ENCODE peak calls at places on chromosomes 6 and 20, in five cellular contexts. One of them, this sample, is unnamed.

GRCh38 chr20:45320948-45321595 is 13.0 kb upstream of the MATN4 start:
- DNase-seq in SK-MEL-5: no peak
- DNase-seq in lower lobe of right lung: no peak
- DNase-seq in activated T-cell treated with anti-CD3 and anti-CD28 coated beads, Interleukin-2, amount 50 U/mL, for 72 hours: no peak
- DNase-seq in iPS-NIHi11: no peak
- DNase-seq in this sample: no peak

GRCh38 chr6:134424795-134425163 is 106.9 kb upstream of the SGK1 start:
- DNase-seq in SK-MEL-5: no peak
- DNase-seq in iPS-NIHi11: no peak
- DNase-seq in lower lobe of right lung: no peak
- DNase-seq in activated T-cell treated with anti-CD3 and anti-CD28 coated beads, Interleukin-2, amount 50 U/mL, for 72 hours: no peak
- DNase-seq in this sample: no peak

GRCh38 chr20:63032026-63032800 is 25.4 kb upstream of the BHLHE23 start:
- DNase-seq in SK-MEL-5: no peak
- DNase-seq in lower lobe of right lung: peak; percentile 28
- DNase-seq in iPS-NIHi11: no peak
- DNase-seq in activated T-cell treated with anti-CD3 and anti-CD28 coated beads, Interleukin-2, amount 50 U/mL, for 72 hours: no peak
- DNase-seq in this sample: no peak

GRCh38 chr20:37317316-37317715 is 27.9 kb downstream of the MANBAL start:
- DNase-seq in lower lobe of right lung: no peak
- DNase-seq in SK-MEL-5: no peak
- DNase-seq in iPS-NIHi11: no peak
- DNase-seq in activated T-cell treated with anti-CD3 and anti-CD28 coated beads, Interleukin-2, amount 50 U/mL, for 72 hours: no peak
- DNase-seq in this sample: no peak

GRCh38 chr6:10434235-10434634 is 19.4 kb upstream of the TFAP2A start:
- DNase-seq in activated T-cell treated with anti-CD3 and anti-CD28 coated beads, Interleukin-2, amount 50 U/mL, for 72 hours: no peak
- DNase-seq in lower lobe of right lung: no peak
- DNase-seq in SK-MEL-5: peak; percentile 82
- DNase-seq in iPS-NIHi11: no peak
- DNase-seq in this sample: no peak

GRCh38 chr6:107460074-107460631 is 789 bp upstream of the PDSS2 start:
- DNase-seq in lower lobe of right lung: no peak
- DNase-seq in iPS-NIHi11: no peak
- DNase-seq in SK-MEL-5: peak; percentile 4
- DNase-seq in activated T-cell treated with anti-CD3 and anti-CD28 coated beads, Interleukin-2, amount 50 U/mL, for 72 hours: no peak
- DNase-seq in this sample: no peak

GRCh38 chr6:34237722-34238506 is 1.2 kb downstream of the HMGA1 start:
- DNase-seq in activated T-cell treated with anti-CD3 and anti-CD28 coated beads, Interleukin-2, amount 50 U/mL, for 72 hours: peak; percentile 83
- DNase-seq in SK-MEL-5: no peak
- DNase-seq in iPS-NIHi11: peak; percentile 59
- DNase-seq in lower lobe of right lung: peak; percentile 70
- DNase-seq in this sample: no peak

GRCh38 chr20:21513881-21514540 is at the start of gene NKX2-2:
- DNase-seq in activated T-cell treated with anti-CD3 and anti-CD28 coated beads, Interleukin-2, amount 50 U/mL, for 72 hours: no peak
- DNase-seq in iPS-NIHi11: peak; percentile 49
- DNase-seq in lower lobe of right lung: no peak
- DNase-seq in SK-MEL-5: no peak
- DNase-seq in this sample: no peak

GRCh38 chr20:41213150-41213820 is 75.9 kb downstream of the PLCG1 start:
- DNase-seq in SK-MEL-5: no peak
- DNase-seq in iPS-NIHi11: no peak
- DNase-seq in activated T-cell treated with anti-CD3 and anti-CD28 coated beads, Interleukin-2, amount 50 U/mL, for 72 hours: no peak
- DNase-seq in lower lobe of right lung: no peak
- DNase-seq in this sample: no peak

GRCh38 chr20:15122613-15123012 is 785.2 kb upstream of the FLRT3 start:
- DNase-seq in SK-MEL-5: no peak
- DNase-seq in activated T-cell treated with anti-CD3 and anti-CD28 coated beads, Interleukin-2, amount 50 U/mL, for 72 hours: no peak
- DNase-seq in iPS-NIHi11: no peak
- DNase-seq in lower lobe of right lung: no peak
- DNase-seq in this sample: no peak

GRCh38 chr20:51211191-51211590 is 188.3 kb upstream of the KCNG1 start:
- DNase-seq in iPS-NIHi11: no peak
- DNase-seq in lower lobe of right lung: no peak
- DNase-seq in activated T-cell treated with anti-CD3 and anti-CD28 coated beads, Interleukin-2, amount 50 U/mL, for 72 hours: no peak
- DNase-seq in SK-MEL-5: no peak
- DNase-seq in this sample: no peak

GRCh38 chr6:13908955-13909381 is 15.8 kb upstream of the RNF182 start:
- DNase-seq in lower lobe of right lung: no peak
- DNase-seq in iPS-NIHi11: peak; percentile 79
- DNase-seq in activated T-cell treated with anti-CD3 and anti-CD28 coated beads, Interleukin-2, amount 50 U/mL, for 72 hours: peak; percentile 46
- DNase-seq in SK-MEL-5: peak; percentile 88
- DNase-seq in this sample: no peak

GRCh38 chr20:45969712-45970634 is 2.0 kb downstream of the ZNF335 start:
- DNase-seq in activated T-cell treated with anti-CD3 and anti-CD28 coated beads, Interleukin-2, amount 50 U/mL, for 72 hours: peak; percentile 29
- DNase-seq in SK-MEL-5: peak; percentile 84
- DNase-seq in lower lobe of right lung: no peak
- DNase-seq in iPS-NIHi11: peak; percentile 62
- DNase-seq in this sample: no peak

GRCh38 chr20:43938017-43938655 is 23.5 kb downstream of the TOX2 start:
- DNase-seq in activated T-cell treated with anti-CD3 and anti-CD28 coated beads, Interleukin-2, amount 50 U/mL, for 72 hours: no peak
- DNase-seq in iPS-NIHi11: no peak
- DNase-seq in lower lobe of right lung: no peak
- DNase-seq in SK-MEL-5: no peak
- DNase-seq in this sample: no peak

GRCh38 chr6:104705095-104705707 is 154.5 kb downstream of the HACE1 start:
- DNase-seq in iPS-NIHi11: no peak
- DNase-seq in SK-MEL-5: no peak
- DNase-seq in lower lobe of right lung: no peak
- DNase-seq in activated T-cell treated with anti-CD3 and anti-CD28 coated beads, Interleukin-2, amount 50 U/mL, for 72 hours: peak; percentile 9
- DNase-seq in this sample: no peak

GRCh38 chr20:46312075-46312944 is 4.0 kb upstream of the CDH22 start:
- DNase-seq in activated T-cell treated with anti-CD3 and anti-CD28 coated beads, Interleukin-2, amount 50 U/mL, for 72 hours: peak; percentile 25
- DNase-seq in SK-MEL-5: no peak
- DNase-seq in iPS-NIHi11: peak; percentile 81
- DNase-seq in lower lobe of right lung: no peak
- DNase-seq in this sample: no peak

GRCh38 chr20:23005761-23006160 is 29.4 kb upstream of the SSTR4 start:
- DNase-seq in activated T-cell treated with anti-CD3 and anti-CD28 coated beads, Interleukin-2, amount 50 U/mL, for 72 hours: no peak
- DNase-seq in lower lobe of right lung: no peak
- DNase-seq in SK-MEL-5: no peak
- DNase-seq in iPS-NIHi11: no peak
- DNase-seq in this sample: no peak

GRCh38 chr6:4351506-4351852 is 216.1 kb upstream of the ECI2 start:
- DNase-seq in lower lobe of right lung: no peak
- DNase-seq in SK-MEL-5: no peak
- DNase-seq in iPS-NIHi11: no peak
- DNase-seq in activated T-cell treated with anti-CD3 and anti-CD28 coated beads, Interleukin-2, amount 50 U/mL, for 72 hours: no peak
- DNase-seq in this sample: no peak

GRCh38 chr20:13261460-13262301 is 40.6 kb downstream of the ISM1 start:
- DNase-seq in SK-MEL-5: peak; percentile 79
- DNase-seq in lower lobe of right lung: peak; percentile 47
- DNase-seq in activated T-cell treated with anti-CD3 and anti-CD28 coated beads, Interleukin-2, amount 50 U/mL, for 72 hours: peak; percentile 69
- DNase-seq in iPS-NIHi11: peak; percentile 77
- DNase-seq in this sample: no peak

GRCh38 chr6:50815436-50816114 is 3.1 kb upstream of the TFAP2B start:
- DNase-seq in activated T-cell treated with anti-CD3 and anti-CD28 coated beads, Interleukin-2, amount 50 U/mL, for 72 hours: no peak
- DNase-seq in lower lobe of right lung: no peak
- DNase-seq in iPS-NIHi11: no peak
- DNase-seq in SK-MEL-5: peak; percentile 40
- DNase-seq in this sample: no peak

GRCh38 chr6:170243791-170244291 is 47.0 kb downstream of the DLL1 start:
- DNase-seq in iPS-NIHi11: no peak
- DNase-seq in SK-MEL-5: no peak
- DNase-seq in activated T-cell treated with anti-CD3 and anti-CD28 coated beads, Interleukin-2, amount 50 U/mL, for 72 hours: no peak
- DNase-seq in lower lobe of right lung: no peak
- DNase-seq in this sample: no peak

GRCh38 chr6:158414900-158415299 is 102.6 kb downstream of the TULP4 start:
- DNase-seq in activated T-cell treated with anti-CD3 and anti-CD28 coated beads, Interleukin-2, amount 50 U/mL, for 72 hours: no peak
- DNase-seq in iPS-NIHi11: no peak
- DNase-seq in lower lobe of right lung: no peak
- DNase-seq in SK-MEL-5: peak; percentile 26
- DNase-seq in this sample: no peak

GRCh38 chr6:133093957-133094356 is 147.2 kb upstream of the EYA4 start:
- DNase-seq in lower lobe of right lung: no peak
- DNase-seq in SK-MEL-5: peak; percentile 90
- DNase-seq in iPS-NIHi11: no peak
- DNase-seq in activated T-cell treated with anti-CD3 and anti-CD28 coated beads, Interleukin-2, amount 50 U/mL, for 72 hours: no peak
- DNase-seq in this sample: no peak

GRCh38 chr6:1393641-1394283 is 4.4 kb downstream of the FOXF2 start:
- DNase-seq in SK-MEL-5: no peak
- DNase-seq in lower lobe of right lung: no peak
- DNase-seq in activated T-cell treated with anti-CD3 and anti-CD28 coated beads, Interleukin-2, amount 50 U/mL, for 72 hours: no peak
- DNase-seq in iPS-NIHi11: no peak
- DNase-seq in this sample: no peak

GRCh38 chr20:40293740-40294139 is 395.3 kb downstream of the MAFB start:
- DNase-seq in activated T-cell treated with anti-CD3 and anti-CD28 coated beads, Interleukin-2, amount 50 U/mL, for 72 hours: no peak
- DNase-seq in iPS-NIHi11: no peak
- DNase-seq in SK-MEL-5: peak; percentile 59
- DNase-seq in lower lobe of right lung: no peak
- DNase-seq in this sample: no peak

GRCh38 chr20:57064836-57065235 is 201.6 kb downstream of the BMP7 start:
- DNase-seq in activated T-cell treated with anti-CD3 and anti-CD28 coated beads, Interleukin-2, amount 50 U/mL, for 72 hours: no peak
- DNase-seq in iPS-NIHi11: no peak
- DNase-seq in SK-MEL-5: no peak
- DNase-seq in lower lobe of right lung: no peak
- DNase-seq in this sample: no peak

GRCh38 chr6:96836579-96837137 is 619 bp downstream of the GPR63 start:
- DNase-seq in activated T-cell treated with anti-CD3 and anti-CD28 coated beads, Interleukin-2, amount 50 U/mL, for 72 hours: peak; percentile 6
- DNase-seq in iPS-NIHi11: no peak
- DNase-seq in SK-MEL-5: peak; percentile 2
- DNase-seq in lower lobe of right lung: no peak
- DNase-seq in this sample: no peak

GRCh38 chr6:42783876-42784738 is 2.3 kb downstream of the BICRAL start:
- DNase-seq in lower lobe of right lung: no peak
- DNase-seq in iPS-NIHi11: no peak
- DNase-seq in SK-MEL-5: peak; percentile 6
- DNase-seq in activated T-cell treated with anti-CD3 and anti-CD28 coated beads, Interleukin-2, amount 50 U/mL, for 72 hours: no peak
- DNase-seq in this sample: no peak

GRCh38 chr20:31675828-31676533 is 38.3 kb downstream of the COX4I2 start:
- DNase-seq in SK-MEL-5: no peak
- DNase-seq in lower lobe of right lung: no peak
- DNase-seq in activated T-cell treated with anti-CD3 and anti-CD28 coated beads, Interleukin-2, amount 50 U/mL, for 72 hours: peak; percentile 73
- DNase-seq in iPS-NIHi11: no peak
- DNase-seq in this sample: no peak

GRCh38 chr6:154757352-154758095 is 24.3 kb downstream of the SCAF8 start:
- DNase-seq in lower lobe of right lung: no peak
- DNase-seq in SK-MEL-5: no peak
- DNase-seq in iPS-NIHi11: no peak
- DNase-seq in activated T-cell treated with anti-CD3 and anti-CD28 coated beads, Interleukin-2, amount 50 U/mL, for 72 hours: no peak
- DNase-seq in this sample: no peak

GRCh38 chr6:16322666-16323312 is 84.4 kb downstream of the GMPR start:
- DNase-seq in SK-MEL-5: no peak
- DNase-seq in iPS-NIHi11: peak; percentile 42
- DNase-seq in activated T-cell treated with anti-CD3 and anti-CD28 coated beads, Interleukin-2, amount 50 U/mL, for 72 hours: peak; percentile 82
- DNase-seq in lower lobe of right lung: no peak
- DNase-seq in this sample: no peak

GRCh38 chr20:19903168-19903676 is 113.9 kb upstream of the NAA20 start:
- DNase-seq in lower lobe of right lung: peak; percentile 62
- DNase-seq in iPS-NIHi11: no peak
- DNase-seq in activated T-cell treated with anti-CD3 and anti-CD28 coated beads, Interleukin-2, amount 50 U/mL, for 72 hours: no peak
- DNase-seq in SK-MEL-5: peak; percentile 59
- DNase-seq in this sample: no peak

GRCh38 chr6:98904096-98904495 is 43.6 kb downstream of the FBXL4 start:
- DNase-seq in iPS-NIHi11: no peak
- DNase-seq in lower lobe of right lung: no peak
- DNase-seq in SK-MEL-5: no peak
- DNase-seq in activated T-cell treated with anti-CD3 and anti-CD28 coated beads, Interleukin-2, amount 50 U/mL, for 72 hours: no peak
- DNase-seq in this sample: no peak

This sample was measured in GOT3.